ENCODE peak calls at places on chromosomes 1 and 21, in seven cellular contexts. B is heart right ventricle, C is mammary epithelial cell, X is AG04450, A is colonic mucosa, N is left ventricle myocardium inferior, T is hepatocyte. O is an unnamed sample.

GRCh38 chr1:203038217-203038741 is 12.0 kb downstream of the PPFIA4 start:
- DNase-seq in C (peak), X (peak), T (no peak), A (no peak), B (peak), N (peak), O (no peak)

GRCh38 chr1:168135982-168136708 is 585 bp downstream of the GPR161 start:
- DNase-seq in T (peak), X (no peak), C (peak), A (peak), B (peak), N (no peak), O (no peak)

GRCh38 chr1:51760872-51761271 is 117.7 kb downstream of the NRDC start:
- DNase-seq in C (peak), B (no peak), T (no peak), X (no peak), A (no peak), N (no peak), O (no peak)

GRCh38 chr1:213457097-213457680 is 406.1 kb downstream of the RPS6KC1 start:
- DNase-seq in T (no peak), X (no peak), C (no peak), A (no peak), B (peak), N (peak), O (no peak)

GRCh38 chr1:63662846-63663245 is 69.6 kb downstream of the PGM1 start:
- DNase-seq in X (no peak), A (no peak), B (no peak), T (no peak), N (no peak), C (peak), O (no peak)

GRCh38 chr1:203127672-203128611 is at the start of gene ADORA1:
- DNase-seq in C (peak), A (peak), N (peak), B (peak), X (no peak), T (peak), O (no peak)

GRCh38 chr1:212368073-212368484 is 46.6 kb downstream of the PACC1 start:
- DNase-seq in T (peak), N (no peak), C (peak), X (peak), A (peak), B (no peak), O (peak)

GRCh38 chr1:93596329-93597089 is 85.1 kb downstream of the BCAR3 start:
- DNase-seq in C (no peak), T (no peak), B (no peak), N (no peak), X (no peak), A (no peak), O (no peak)

GRCh38 chr1:28602536-28603439 is 10.7 kb downstream of the RAB42 start:
- DNase-seq in A (peak), B (no peak), T (peak), N (no peak), C (peak), X (peak), O (no peak)

GRCh38 chr1:185260611-185261010 is 56.4 kb downstream of the IVNS1ABP start:
- DNase-seq in T (no peak), B (no peak), N (no peak), X (no peak), A (no peak), C (no peak), O (no peak)

GRCh38 chr1:8284167-8284566 is 33.7 kb upstream of the SLC45A1 start:
- DNase-seq in C (peak), N (no peak), A (no peak), X (no peak), B (no peak), T (no peak), O (no peak)

GRCh38 chr1:207051615-207051943 is 571 bp upstream of the YOD1 start:
- DNase-seq in T (no peak), A (no peak), B (no peak), C (no peak), X (no peak), N (no peak), O (no peak)

GRCh38 chr1:107963601-107964396 is 1.2 kb downstream of the VAV3 start:
- DNase-seq in B (peak), N (peak), T (peak), C (peak), A (peak), X (no peak), O (peak)

GRCh38 chr1:29655945-29656866 is 419.9 kb downstream of the PTPRU start:
- DNase-seq in N (no peak), A (peak), T (no peak), C (no peak), B (no peak), X (no peak), O (peak)

GRCh38 chr21:32795802-32796489 is 24.4 kb upstream of the PAXBP1 start:
- DNase-seq in N (no peak), T (no peak), C (no peak), X (no peak), B (no peak), A (no peak), O (no peak)

GRCh38 chr1:206946261-206946660 is at the start of gene PIGR:
- DNase-seq in X (no peak), T (no peak), N (no peak), B (no peak), A (peak), C (no peak), O (no peak)

GRCh38 chr21:15279484-15279883 is 214.7 kb upstream of the NRIP1 start:
- DNase-seq in C (no peak), T (no peak), A (no peak), N (no peak), B (no peak), X (no peak), O (no peak)

GRCh38 chr1:230550428-230550827 is 91.9 kb upstream of the COG2 start:
- DNase-seq in N (no peak), A (no peak), X (no peak), T (no peak), B (no peak), C (peak), O (no peak)

GRCh38 chr1:23200885-23201284 is 16.4 kb downstream of the HTR1D start:
- DNase-seq in X (no peak), C (no peak), T (no peak), A (no peak), N (no peak), B (no peak), O (no peak)

GRCh38 chr1:225670356-225670755 is 17.4 kb upstream of the ENAH start:
- DNase-seq in C (no peak), N (no peak), T (no peak), A (no peak), B (no peak), X (no peak), O (no peak)

GRCh38 chr1:225668222-225668621 is 15.3 kb upstream of the ENAH start:
- DNase-seq in N (no peak), C (no peak), X (no peak), A (no peak), T (no peak), B (no peak), O (no peak)

GRCh38 chr1:225670806-225671733 is 18.1 kb upstream of the ENAH start:
- DNase-seq in C (peak), X (no peak), N (no peak), A (no peak), T (peak), B (no peak), O (no peak)
- TF ChIP-seq CTCF in C (no peak), X (no peak), N (no peak), A (no peak), T (no peak), B (no peak), O (no peak)

DNA sequence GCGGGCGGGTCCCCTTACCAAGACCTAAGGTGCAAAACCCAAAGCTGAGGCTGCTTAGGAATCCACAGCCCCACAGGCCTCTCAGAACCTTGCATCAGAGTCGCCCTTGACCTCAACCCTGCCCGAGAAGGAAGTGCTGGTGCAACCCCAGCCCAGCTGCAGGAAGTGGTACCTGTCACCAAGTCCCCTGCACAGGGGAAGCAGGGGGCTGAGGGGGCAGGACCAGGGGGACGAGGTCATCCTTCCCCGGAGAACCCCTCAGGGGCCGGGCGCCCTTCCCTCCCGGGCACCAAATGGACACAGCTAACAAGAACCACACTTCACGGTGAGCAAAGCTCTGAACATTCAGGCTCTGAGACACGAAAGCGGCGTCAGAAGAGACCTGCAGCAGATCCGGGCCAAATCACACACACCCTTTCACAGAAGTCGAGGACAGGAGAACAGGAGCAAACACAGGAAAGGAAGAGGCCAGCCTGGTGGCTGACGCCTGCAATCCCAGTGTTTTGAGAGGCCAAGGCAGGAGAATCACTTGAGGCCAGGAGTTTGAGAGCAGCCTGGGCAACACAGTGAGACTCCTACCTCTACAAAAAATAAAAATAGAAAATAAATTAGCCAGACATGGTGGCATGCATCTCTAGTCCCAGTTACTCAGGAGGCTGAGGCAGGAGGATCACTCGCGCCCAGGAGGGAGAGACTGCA is 6.4 kb downstream of the ITGB2 start:
- DNase-seq in A (no peak), X (no peak), N (peak), C (no peak), B (no peak), T (no peak), O (no peak)
- H3K4me3 ChIP-seq in A (no peak), X (no peak), N (no peak), C (no peak), B (no peak), T (no peak), O (no peak)

DNA sequence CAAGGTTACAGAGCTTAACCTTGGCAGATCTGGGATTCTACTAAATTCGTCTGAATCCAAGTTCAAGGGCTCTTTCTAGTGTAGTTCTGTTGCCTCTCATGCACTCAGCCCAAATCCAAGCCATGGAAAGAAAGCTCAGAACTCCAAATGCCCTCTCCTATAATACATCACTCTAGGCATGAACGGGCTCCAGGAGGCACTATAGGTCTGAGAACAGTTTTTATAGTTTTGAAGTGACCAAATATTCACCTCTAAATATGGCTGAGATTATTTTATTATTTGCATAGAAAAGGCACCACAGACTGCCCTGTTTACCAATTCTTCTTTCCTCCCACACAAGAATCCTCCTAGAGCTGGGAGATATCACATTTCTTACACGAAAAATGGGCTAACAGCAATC is 327.9 kb upstream of the BEND5 start:
- DNase-seq in B (no peak), A (no peak), C (no peak), N (no peak), X (no peak), T (no peak), O (no peak)
- TF ChIP-seq CTCF in B (no peak), A (no peak), C (peak), N (no peak), X (no peak), T (no peak), O (no peak)

GRCh38 chr1:223715710-223716103 is 3.4 kb downstream of the CAPN2 start:
- DNase-seq in A (no peak), N (no peak), B (no peak), C (no peak), X (no peak), T (no peak), O (no peak)
- H3K4me3 ChIP-seq in A (peak), N (peak), B (peak), C (peak), X (peak), T (no peak), O (no peak)

GRCh38 chr1:13926556-13926955 is 226.6 kb downstream of the PRDM2 start:
- DNase-seq in C (no peak), A (no peak), X (no peak), T (no peak), N (no peak), B (no peak), O (no peak)

GRCh38 chr1:13927736-13928135 is 227.7 kb downstream of the PRDM2 start:
- DNase-seq in A (no peak), B (no peak), C (no peak), N (no peak), T (no peak), X (no peak), O (no peak)

GRCh38 chr1:13935336-13935735 is 235.3 kb downstream of the PRDM2 start:
- DNase-seq in C (no peak), B (no peak), N (no peak), T (no peak), A (no peak), X (no peak), O (no peak)

GRCh38 chr1:13930151-13930550 is 230.2 kb downstream of the PRDM2 start:
- DNase-seq in B (no peak), X (no peak), N (no peak), T (no peak), A (peak), C (no peak), O (no peak)
- TF ChIP-seq CTCF in B (no peak), X (no peak), N (no peak), T (peak), A (peak), C (peak), O (no peak)

GRCh38 chr1:153616144-153616884 is at the start of gene S100A14:
- DNase-seq in X (no peak), N (peak), A (peak), C (peak), B (peak), T (peak), O (peak)
- H3K4me3 ChIP-seq in X (no peak), N (no peak), A (peak), C (peak), B (no peak), T (peak), O (peak)

DNA sequence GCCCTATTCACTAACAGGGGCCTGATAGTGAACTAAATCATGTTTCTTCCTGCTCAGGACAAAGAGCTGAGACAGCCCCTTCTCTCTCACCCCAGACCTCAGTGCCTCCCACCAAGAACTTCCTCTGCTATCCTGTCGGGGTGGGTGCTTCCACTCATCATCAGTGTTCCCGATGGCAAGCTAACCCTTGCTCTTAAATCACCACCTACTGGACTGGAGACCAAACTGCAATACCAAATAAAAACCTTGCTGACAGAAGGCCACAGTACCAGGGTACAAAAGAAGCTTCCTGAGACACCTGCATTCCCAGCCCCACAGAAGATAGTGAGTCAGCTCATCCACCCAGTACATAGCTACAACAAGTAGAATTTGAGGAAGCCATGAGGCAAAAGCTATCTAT is 799.5 kb downstream of the LTN1 start:
- DNase-seq in N (no peak), X (no peak), A (no peak), B (no peak), T (no peak), C (no peak), O (no peak)
- TF ChIP-seq CTCF in N (no peak), X (peak), A (no peak), B (no peak), T (no peak), C (no peak), O (no peak)

DNA sequence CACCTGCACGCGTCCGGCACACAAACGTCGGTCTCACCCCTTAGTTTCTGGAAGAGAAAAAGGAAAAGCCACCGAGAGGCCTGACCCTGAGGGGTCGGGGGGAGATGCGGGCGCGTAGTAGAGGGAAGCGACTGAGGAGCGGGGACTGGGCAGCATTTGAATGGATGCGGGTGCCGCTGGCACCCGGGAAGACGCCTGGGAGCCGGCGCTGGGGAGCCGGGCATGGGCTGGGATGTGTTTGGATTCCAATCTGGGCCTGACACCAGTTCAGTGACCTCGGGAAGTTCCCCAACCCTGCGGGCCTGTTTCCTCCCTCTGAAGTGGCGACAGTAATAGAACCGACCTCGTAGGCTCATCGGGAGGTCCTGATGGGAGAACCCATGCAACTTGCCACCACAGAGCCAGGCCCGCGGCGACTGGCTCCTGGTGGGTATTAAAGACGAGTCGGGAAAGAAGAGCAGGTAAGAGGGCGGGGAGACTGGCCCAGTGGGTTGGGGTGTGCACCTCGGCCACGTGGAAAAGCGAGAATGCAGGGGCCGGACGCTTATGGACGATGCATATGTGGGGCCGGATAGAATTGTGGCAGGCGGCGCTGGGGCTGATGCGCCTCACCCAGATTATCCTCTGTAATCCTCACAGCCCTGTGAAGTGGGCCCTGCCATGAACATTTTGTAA is 105.9 kb downstream of the SLC16A1 start:
- DNase-seq in A (no peak), B (no peak), C (no peak), T (no peak), N (no peak), X (no peak), O (peak)
- H3K4me3 ChIP-seq in A (peak), B (peak), C (no peak), T (peak), N (peak), X (peak), O (peak)

GRCh38 chr1:163094589-163094988 is 25.4 kb downstream of the RGS4 start:
- DNase-seq in X (no peak), C (no peak), A (no peak), T (no peak), B (no peak), N (no peak), O (no peak)
- TF ChIP-seq CTCF in X (no peak), C (no peak), A (no peak), T (no peak), B (no peak), N (no peak), O (no peak)

DNA sequence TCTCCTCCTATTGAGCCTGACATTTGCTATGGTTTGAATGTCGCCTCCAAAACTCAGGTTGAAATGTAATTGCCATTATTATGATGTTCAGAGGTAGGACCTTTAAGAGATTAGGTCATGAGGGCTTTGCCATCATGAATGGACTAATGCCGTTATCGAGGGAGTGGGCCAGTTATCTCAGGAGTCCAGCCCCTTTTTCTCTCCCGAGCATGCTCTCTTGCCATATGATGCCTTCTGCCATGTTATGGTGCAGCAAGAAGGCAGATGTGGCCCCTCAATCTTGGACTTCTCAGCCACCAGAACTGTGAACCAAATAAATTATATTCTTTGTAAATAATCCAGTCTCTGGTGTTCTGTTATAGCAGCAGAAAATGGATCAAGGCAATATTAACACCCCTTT is 323.5 kb downstream of the RRAGC start:
- DNase-seq in X (no peak), B (no peak), A (no peak), N (no peak), T (no peak), C (no peak), O (no peak)
- H3K4me3 ChIP-seq in X (no peak), B (no peak), A (no peak), N (no peak), T (no peak), C (no peak), O (no peak)